ENCODE peak calls at places on chromosomes 1 and 21, in seven cellular contexts. L, Q, W, V, J, C and T are unnamed samples.

GRCh38 chr1:109242387-109242786 is 7.0 kb upstream of the CELSR2 start:
- DNase-seq in V (no peak), L (no peak), J (no peak), W (no peak), C (no peak), Q (no peak), T (no peak)

GRCh38 chr1:69824932-69825331 is 257.2 kb downstream of the LRRC7 start:
- DNase-seq in J (peak), L (no peak), V (no peak), C (peak), Q (no peak), W (no peak), T (no peak)

GRCh38 chr1:67053535-67053784 is 488 bp downstream of the SLC35D1 start:
- DNase-seq in W (peak), V (peak), C (peak), L (peak), J (peak), Q (no peak), T (peak)

GRCh38 chr21:46211786-46212720 is 16.5 kb downstream of the LSS start:
- DNase-seq in J (peak), L (no peak), V (no peak), Q (peak), C (no peak), W (no peak), T (no peak)

GRCh38 chr1:59061876-59062275 is 235.0 kb upstream of the FGGY start:
- DNase-seq in W (no peak), V (peak), L (no peak), J (peak), C (peak), Q (no peak), T (no peak)

GRCh38 chr1:39230261-39231190 is 26.0 kb downstream of the MACF1 start:
- DNase-seq in L (peak), W (peak), C (no peak), J (no peak), V (peak), Q (no peak), T (peak)

GRCh38 chr1:205786599-205786998 is 11.3 kb upstream of the RAB29 start:
- DNase-seq in L (no peak), V (no peak), Q (no peak), C (no peak), J (no peak), W (no peak), T (no peak)

GRCh38 chr1:58922302-58923089 is 138.6 kb upstream of the JUN start:
- DNase-seq in C (no peak), Q (no peak), J (peak), V (peak), L (no peak), W (peak), T (no peak)

GRCh38 chr1:17276568-17276967 is 27.7 kb downstream of the PADI3 start:
- DNase-seq in V (no peak), C (no peak), L (no peak), J (no peak), W (no peak), Q (no peak), T (no peak)